ENCODE peak calls at places on chromosomes 3 and 15, in five cellular contexts. R is lung, K is PC-9, C is A549, T is fibroblast of lung. U is an unnamed sample.
A peak's percentile ranks its signal among the peaks of the same experiment; 100 is the strongest.

GRCh38 chr15:85793641-85794597 is 806 bp downstream of the KLHL25 start:
- DNase-seq in R (no peak), T (peak; percentile 30), C (peak; percentile 58), K (peak; percentile 49), U (peak; percentile 61)

GRCh38 chr3:172213168-172213567 is 173.8 kb downstream of the FNDC3B start:
- DNase-seq in K (no peak), C (no peak), R (no peak), T (peak; percentile 89), U (no peak)

GRCh38 chr3:42513121-42513520 is 10.7 kb downstream of the VIPR1 start:
- DNase-seq in T (no peak), K (no peak), C (no peak), R (no peak), U (no peak)

GRCh38 chr3:31343075-31343474 is 189.7 kb upstream of the STT3B start:
- DNase-seq in T (peak; percentile 81), K (no peak), C (no peak), R (no peak), U (no peak)

GRCh38 chr3:155334215-155334896 is 40.9 kb upstream of the STRIT1 start:
- DNase-seq in R (no peak), C (no peak), K (no peak), T (no peak), U (no peak)

GRCh38 chr3:126731044-126731443 is 27.0 kb downstream of the CHCHD6 start:
- DNase-seq in C (no peak), K (no peak), R (no peak), T (no peak), U (no peak)

GRCh38 chr3:57048728-57049127 is 11.7 kb upstream of the SPATA12 start:
- DNase-seq in R (no peak), K (no peak), C (no peak), T (no peak), U (no peak)

GRCh38 chr3:81579744-81580143 is 181.7 kb downstream of the GBE1 start:
- DNase-seq in C (no peak), K (no peak), T (no peak), R (no peak), U (no peak)

GRCh38 chr3:57274845-57275244 is 17.6 kb downstream of the ASB14 start:
- DNase-seq in K (no peak), C (no peak), T (no peak), R (no peak), U (no peak)

GRCh38 chr3:97981886-97982285 is 9.7 kb upstream of the RIOX2 start:
- DNase-seq in T (peak; percentile 14), K (no peak), C (no peak), R (no peak), U (no peak)

GRCh38 chr3:31065765-31066164 is 171.3 kb upstream of the GADL1 start:
- DNase-seq in K (no peak), T (peak; percentile 41), C (no peak), R (no peak), U (no peak)

GRCh38 chr15:44675911-44676310 is 12.4 kb upstream of the SPG11 start:
- DNase-seq in R (no peak), C (no peak), T (no peak), K (no peak), U (no peak)

GRCh38 chr15:100934166-100934565 is 15.0 kb downstream of the LRRK1 start:
- DNase-seq in T (no peak), K (no peak), R (no peak), C (no peak), U (no peak)

GRCh38 chr3:138227650-138228049 is 40.5 kb downstream of the ARMC8 start:
- DNase-seq in T (peak; percentile 78), R (no peak), K (no peak), C (no peak), U (no peak)

GRCh38 chr15:47820047-47820779 is 102.9 kb downstream of the SEMA6D start:
- DNase-seq in T (peak; percentile 65), C (no peak), K (no peak), R (no peak), U (peak; percentile 45)

GRCh38 chr3:23685484-23686258 is 120.1 kb upstream of the UBE2E1 start:
- DNase-seq in K (peak; percentile 91), R (peak; percentile 89), T (peak; percentile 98), C (peak; percentile 89), U (peak; percentile 79)

GRCh38 chr3:60303160-60303559 is 948.1 kb downstream of the FHIT start:
- DNase-seq in T (peak; percentile 77), C (no peak), R (no peak), K (no peak), U (no peak)

GRCh38 chr3:185847506-185847905 is 22.7 kb upstream of the IGF2BP2 start:
- DNase-seq in R (no peak), T (no peak), C (no peak), K (no peak), U (no peak)

GRCh38 chr3:94413721-94414106 is 350.9 kb downstream of the NSUN3 start:
- DNase-seq in K (no peak), T (peak; percentile 93), R (no peak), C (no peak), U (no peak)

GRCh38 chr3:114108137-114108536 is 51.6 kb downstream of the QTRT2 start:
- DNase-seq in K (no peak), R (no peak), C (no peak), T (no peak), U (no peak)

GRCh38 chr15:60843482-60843881 is 364.5 kb upstream of the ICE2 start:
- DNase-seq in C (no peak), T (no peak), R (no peak), K (no peak), U (no peak)

GRCh38 chr15:30023798-30024295 is 58.9 kb upstream of the GOLGA8J start:
- DNase-seq in R (no peak), T (peak; percentile 31), K (no peak), C (no peak), U (no peak)

GRCh38 chr3:36729204-36730056 is 34.9 kb downstream of the DCLK3 start:
- DNase-seq in T (peak; percentile 49), K (no peak), C (peak; percentile 47), R (no peak), U (no peak)

GRCh38 chr3:64082917-64083587 is 59.8 kb upstream of the PSMD6 start:
- DNase-seq in C (no peak), T (no peak), K (no peak), R (no peak), U (no peak)

GRCh38 chr3:64083588-64083974 is 60.3 kb upstream of the PSMD6 start:
- DNase-seq in C (no peak), K (peak; percentile 4), R (no peak), T (no peak), U (no peak)

GRCh38 chr3:64080839-64081630 is 57.7 kb upstream of the PSMD6 start:
- DNase-seq in C (no peak), R (no peak), K (no peak), T (no peak), U (no peak)

GRCh38 chr3:64084640-64085039 is 61.3 kb upstream of the PSMD6 start:
- DNase-seq in C (peak; percentile 76), R (no peak), T (peak; percentile 90), K (peak; percentile 17), U (no peak)

DNA sequence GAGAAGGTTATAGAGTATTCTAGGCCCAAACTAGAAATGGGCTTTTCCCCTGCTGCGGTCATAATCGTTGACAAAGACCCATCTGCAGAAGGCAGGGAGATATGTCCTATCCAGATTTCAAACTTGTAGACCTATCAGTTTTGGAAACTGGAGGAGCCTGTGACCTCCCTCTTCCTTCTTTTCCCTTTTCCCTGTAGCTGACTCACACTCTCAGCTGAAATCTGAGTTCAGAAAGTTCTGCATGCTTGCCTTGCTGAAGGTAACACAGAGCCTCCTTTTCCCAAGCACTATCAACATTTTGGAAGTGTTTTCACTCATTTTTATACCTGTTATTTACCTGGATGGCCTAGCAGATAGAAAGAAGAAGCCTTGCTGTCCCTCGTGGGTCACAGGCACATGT is 59.1 kb upstream of the PSMD6 start:
- DNase-seq in T (no peak), K (no peak), R (no peak), C (no peak), U (no peak)
- H3K27ac ChIP-seq in T (no peak overlapping the region), K (no peak overlapping the region), R (no peak overlapping the region), C (peak overlapping the region; percentile 93), U (no peak overlapping the region)

GRCh38 chr3:15359677-15360397 is 27.5 kb upstream of the SH3BP5 start:
- DNase-seq in K (no peak), R (no peak), C (no peak), T (no peak), U (no peak)
- H3K4me1 ChIP-seq in K (peaks cover 6% of the 10 kb centered on the region), R (no peaks in the 10 kb centered on the region), C (peaks cover 4% of the 10 kb centered on the region), T (peaks cover 4% of the 10 kb centered on the region), U (peaks cover 4% of the 10 kb centered on the region)

GRCh38 chr3:181292984-181293383 is 303.4 kb upstream of the DNAJC19 start:
- DNase-seq in T (peak; percentile 77), C (no peak), R (no peak), K (no peak), U (no peak)

GRCh38 chr3:181289306-181289705 is 299.8 kb upstream of the DNAJC19 start:
- DNase-seq in T (no peak), C (no peak), K (no peak), R (no peak), U (no peak)

DNA sequence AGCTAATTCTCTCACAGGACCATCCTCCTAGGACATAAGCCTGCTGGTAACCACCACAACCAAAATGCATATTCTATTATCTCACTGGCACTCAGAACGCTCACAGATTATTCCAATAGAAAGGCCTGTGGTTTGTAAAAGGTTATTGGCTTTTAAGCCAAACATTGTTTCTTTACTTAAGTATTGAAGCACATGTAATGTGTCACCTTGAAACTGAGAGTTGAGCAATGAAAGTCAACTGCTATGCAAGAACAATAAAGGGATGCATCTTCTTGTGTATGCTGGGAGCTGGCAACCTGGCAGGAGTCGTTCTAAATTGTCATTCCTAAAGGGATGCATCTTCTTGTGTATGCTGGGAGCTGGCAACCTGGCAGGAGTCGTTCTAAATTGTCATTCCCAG is 298.6 kb upstream of the DNAJC19 start:
- DNase-seq in T (no peak), R (no peak), K (no peak), C (no peak), U (no peak)
- TF ChIP-seq CTCF in T (no peak), R (no peak), K (no peak), C (no peak), U (no peak)

GRCh38 chr15:57537072-57537471 is 54.6 kb upstream of the MYZAP start:
- DNase-seq in R (no peak), C (no peak), K (peak; percentile 39), T (peak; percentile 82), U (no peak)

GRCh38 chr15:57540736-57541135 is 51.0 kb upstream of the MYZAP start:
- DNase-seq in T (no peak), K (no peak), C (no peak), R (no peak), U (no peak)

GRCh38 chr15:57541271-57541670 is 50.4 kb upstream of the MYZAP start:
- DNase-seq in K (no peak), T (no peak), C (no peak), R (no peak), U (no peak)

GRCh38 chr15:57538822-57539221 is 52.9 kb upstream of the MYZAP start:
- DNase-seq in T (no peak), R (no peak), C (no peak), K (no peak), U (no peak)

GRCh38 chr15:57537951-57538506 is 53.7 kb upstream of the MYZAP start:
- DNase-seq in K (no peak), R (no peak), C (no peak), T (no peak), U (no peak)
- H3K27ac ChIP-seq in K (no peak overlapping the region), R (no peak overlapping the region), C (no peak overlapping the region), T (no peak overlapping the region), U (no peak overlapping the region)

GRCh38 chr3:33624756-33625155 is 93.3 kb downstream of the CLASP2 start:
- DNase-seq in C (no peak), R (no peak), T (no peak), K (no peak), U (no peak)
- H3K4me1 ChIP-seq in C (no peaks in the 10 kb centered on the region), R (no peaks in the 10 kb centered on the region), T (no peaks in the 10 kb centered on the region), K (no peaks in the 10 kb centered on the region), U (no peaks in the 10 kb centered on the region)

U was measured in ovary.